ENCODE peak calls at places on chromosomes 5 and 9, in five cellular contexts. A is Caco-2, U is GM06990, M is BJ, Q is fibroblast of lung. B is an unnamed sample.

GRCh38 chr9:137723396-137724113 is 104.8 kb downstream of the EHMT1 start:
- DNase-seq in M (no peak), U (no peak), A (no peak), Q (no peak), B (no peak)

GRCh38 chr5:7970816-7971215 is 101.9 kb downstream of the MTRR start:
- DNase-seq in Q (no peak), U (no peak), M (no peak), A (no peak), B (no peak)

GRCh38 chr9:119284587-119285337 is 84.5 kb downstream of the BRINP1 start:
- DNase-seq in U (no peak), A (no peak), M (peak; percentile 15), Q (no peak), B (no peak)

GRCh38 chr9:123375725-123376132 is 19.7 kb downstream of the CRB2 start:
- DNase-seq in U (no peak), Q (peak; percentile 12), M (no peak), A (peak; percentile 86), B (no peak)

GRCh38 chr9:97811534-97812246 is 41.3 kb upstream of the FOXE1 start:
- DNase-seq in A (no peak), Q (peak; percentile 2), U (no peak), M (no peak), B (peak; percentile 4)

GRCh38 chr5:93606384-93606752 is 23.3 kb downstream of the NR2F1 start:
- DNase-seq in Q (no peak), U (no peak), A (no peak), M (no peak), B (no peak)

GRCh38 chr9:128937310-128938165 is 9.9 kb downstream of the DOLK start:
- DNase-seq in U (no peak), Q (no peak), M (no peak), A (no peak), B (no peak)

GRCh38 chr9:122567901-122568300 is 15.0 kb downstream of the OR1N2 start:
- DNase-seq in U (no peak), M (no peak), A (no peak), Q (no peak), B (no peak)

GRCh38 chr5:120517607-120518252 is 53.6 kb downstream of the PRR16 start:
- DNase-seq in Q (no peak), A (no peak), U (no peak), M (no peak), B (no peak)

GRCh38 chr5:172748341-172748843 is 22.6 kb downstream of the DUSP1 start:
- DNase-seq in U (no peak), Q (peak; percentile 65), M (no peak), A (no peak), B (peak; percentile 85)

GRCh38 chr5:150054569-150054968 is 31.8 kb downstream of the CSF1R start:
- DNase-seq in U (no peak), A (no peak), M (no peak), Q (no peak), B (no peak)

GRCh38 chr5:132095077-132095744 is 21.6 kb downstream of the CSF2 start:
- DNase-seq in M (no peak), Q (no peak), A (no peak), U (no peak), B (no peak)

GRCh38 chr5:167833456-167833855 is 458.0 kb upstream of the WWC1 start:
- DNase-seq in M (no peak), Q (no peak), A (no peak), U (no peak), B (no peak)

GRCh38 chr5:5699062-5699461 is 276.6 kb downstream of the ICE1 start:
- DNase-seq in A (no peak), M (no peak), Q (no peak), U (no peak), B (no peak)

GRCh38 chr5:343461-344401 is 22.2 kb downstream of the AHRR start:
- DNase-seq in A (no peak), M (no peak), U (no peak), Q (peak; percentile 62), B (peak; percentile 65)

GRCh38 chr5:136006164-136006563 is 22.6 kb upstream of the TGFBI start:
- DNase-seq in U (no peak), A (no peak), Q (peak; percentile 69), M (no peak), B (peak; percentile 81)

GRCh38 chr9:121730188-121730587 is 78.8 kb downstream of the DAB2IP start:
- DNase-seq in U (no peak), Q (no peak), A (no peak), M (no peak), B (no peak)

GRCh38 chr5:134554319-134555222 is 29.1 kb downstream of the JADE2 start:
- DNase-seq in Q (peak; percentile 72), U (peak; percentile 76), A (no peak), M (peak; percentile 99), B (peak; percentile 58)

GRCh38 chr5:126647071-126647470 is 46.3 kb downstream of the PHAX start:
- DNase-seq in A (no peak), Q (no peak), M (no peak), U (no peak), B (no peak)

GRCh38 chr5:61933787-61934626 is 372.0 kb upstream of the KIF2A start:
- DNase-seq in Q (peak; percentile 58), A (peak; percentile 46), U (peak; percentile 9), M (no peak), B (no peak)

GRCh38 chr5:67267522-67268232 is 71.1 kb upstream of the CD180 start:
- DNase-seq in U (no peak), A (no peak), M (no peak), Q (no peak), B (no peak)

GRCh38 chr9:114790521-114790920 is 15.3 kb downstream of the TNFSF15 start:
- DNase-seq in Q (no peak), A (peak; percentile 42), U (no peak), M (no peak), B (no peak)

GRCh38 chr9:98806394-98807069 is 938 bp upstream of the GALNT12 start:
- DNase-seq in U (no peak), M (no peak), Q (peak; percentile 40), A (no peak), B (no peak)

GRCh38 chr5:179253730-179254129 is 91.5 kb downstream of the ADAMTS2 start:
- DNase-seq in A (peak; percentile 7), Q (no peak), M (no peak), U (no peak), B (no peak)

GRCh38 chr5:180830253-180831138 is 27.9 kb upstream of the MGAT1 start:
- DNase-seq in Q (peak; percentile 49), M (no peak), A (peak; percentile 62), U (no peak), B (no peak)

GRCh38 chr9:5089737-5090136 is 95.7 kb downstream of the INSL6 start:
- DNase-seq in M (no peak), A (no peak), Q (no peak), U (no peak), B (no peak)

GRCh38 chr9:76365028-76365427 is 29.2 kb downstream of the RFK start:
- DNase-seq in U (no peak), M (no peak), A (peak; percentile 35), Q (no peak), B (no peak)

GRCh38 chr9:92381780-92382179 is 22.6 kb downstream of the OGN start:
- DNase-seq in Q (no peak), A (no peak), M (no peak), U (no peak), B (no peak)

GRCh38 chr9:33024966-33025571 is at the start of gene DNAJA1:
- DNase-seq in U (peak; percentile 97), Q (peak; percentile 93), M (peak; percentile 52), A (peak; percentile 93), B (peak; percentile 82)

GRCh38 chr9:16475996-16476395 is 394.5 kb downstream of the BNC2 start:
- DNase-seq in U (no peak), Q (no peak), A (no peak), M (no peak), B (no peak)

DNA sequence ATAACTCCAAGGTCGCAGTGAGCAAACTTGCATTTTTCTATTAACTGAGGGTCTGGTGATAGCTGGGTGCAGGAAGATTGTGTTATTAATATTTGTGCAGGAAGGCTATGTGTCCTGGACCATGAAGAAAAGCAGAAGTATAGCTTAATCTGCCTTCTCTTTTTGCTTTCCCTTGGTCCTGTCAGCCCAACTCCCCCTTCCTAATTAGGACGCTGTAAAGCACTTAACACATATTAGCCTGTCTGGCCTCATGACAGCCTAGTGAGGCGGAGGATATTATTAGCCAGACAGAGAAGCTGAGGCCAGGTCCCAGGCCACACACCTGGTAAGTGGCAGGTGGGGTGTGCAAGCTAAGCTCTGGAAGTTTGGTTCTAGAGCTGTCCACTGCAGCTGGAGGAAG is 29.5 kb downstream of the SLC46A2 start:
- DNase-seq in U (no peak), Q (no peak), A (no peak), M (no peak), B (no peak)
- H3K4me3 ChIP-seq in U (no peak overlapping the region), Q (no peak overlapping the region), A (no peak overlapping the region), M (no peak overlapping the region), B (no peak overlapping the region)

GRCh38 chr5:154899107-154899816 is 38.7 kb downstream of the GEMIN5 start:
- DNase-seq in A (no peak), U (no peak), M (no peak), Q (no peak), B (no peak)
- H3K4me3 ChIP-seq in A (no peak overlapping the region), U (no peak overlapping the region), M (no peak overlapping the region), Q (no peak overlapping the region), B (no peak overlapping the region)

DNA sequence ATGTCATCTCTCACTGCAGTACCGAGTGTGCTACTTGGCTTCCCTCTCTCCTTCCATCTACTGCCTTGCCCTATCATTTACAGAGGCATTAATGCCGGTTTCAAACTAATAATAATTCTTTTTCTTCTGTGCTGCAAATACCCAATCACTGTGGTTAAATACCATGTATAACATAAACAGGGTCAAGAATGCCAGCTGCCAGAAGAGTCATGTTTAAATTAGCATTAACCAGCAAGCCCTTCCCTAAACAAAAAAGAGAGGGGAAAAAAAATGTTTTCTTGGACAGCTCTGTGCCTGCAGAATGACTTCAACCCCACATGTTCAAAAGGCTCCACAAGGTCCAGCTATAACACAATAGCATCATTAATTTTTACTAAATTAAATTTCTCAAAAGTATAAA is 4.1 kb downstream of the LPAR1 start:
- DNase-seq in Q (peak; percentile 84), A (no peak), M (no peak), U (no peak), B (no peak)
- H3K4me3 ChIP-seq in Q (peak overlapping the region; percentile 79), A (no peak overlapping the region), M (no peak overlapping the region), U (no peak overlapping the region), B (no peak overlapping the region)

GRCh38 chr5:88502179-88503064 is 233.8 kb upstream of the TMEM161B start:
- DNase-seq in A (no peak), Q (peak; percentile 9), U (peak; percentile 26), M (no peak), B (no peak)

GRCh38 chr5:88507261-88507660 is 238.6 kb upstream of the TMEM161B start:
- DNase-seq in Q (no peak), A (no peak), M (no peak), U (no peak), B (no peak)

DNA sequence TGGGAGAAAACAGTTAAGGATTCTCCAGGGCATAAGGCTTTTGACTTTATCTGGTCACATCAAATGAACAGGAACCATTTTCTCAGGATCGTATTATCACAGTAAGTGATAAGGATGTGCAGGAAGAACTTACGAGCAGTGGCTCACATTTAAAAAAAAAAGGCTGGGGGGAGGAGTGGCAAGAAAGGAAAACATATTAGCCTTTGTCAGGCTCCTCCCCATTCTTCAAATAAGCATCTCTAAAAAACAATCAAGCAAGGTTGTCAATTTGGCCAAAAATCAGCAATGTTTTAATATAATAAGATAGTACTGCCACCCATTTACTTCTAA is 234.4 kb upstream of the TMEM161B start:
- DNase-seq in A (no peak), U (no peak), Q (peak; percentile 4), M (no peak), B (no peak)
- H3K4me3 ChIP-seq in A (no peak overlapping the region), U (peak overlapping the region; percentile 63), Q (peak overlapping the region; percentile 61), M (peak overlapping the region; percentile 38), B (no peak overlapping the region)